ENCODE peak calls at places on chromosomes 3 and 15, in ten cellular contexts. A is neural crest cell; Q is NB4; V is GM12878; R is AG10803; F is HFFc6; U is stimulated activated CD8-positive, alpha-beta memory T cell treated with anti-CD3 and anti-CD28 coated beads, Interleukin-12 subunit alpha, Interleukin-12 subunit beta, amount 100 ng/mL, for 4 hours; B is activated effector memory CD4-positive, alpha-beta T cell treated with Interleukin-2 at 50 U/mL for 16 hours; D is substantia nigra; L is NCI-H2081. C is an unnamed sample.

GRCh38 chr3:125585595-125586223 is 9.6 kb downstream of the OSBPL11 start:
- DNase-seq in A (peak; percentile 63), Q (peak; percentile 56), V (no peak), R (peak; percentile 75), F (peak; percentile 65), U (no peak), B (no peak), D (peak; percentile 43), L (peak; percentile 77), C (peak; percentile 68)

GRCh38 chr3:10845839-10846656 is 30.0 kb downstream of the SLC6A11 start:
- DNase-seq in A (no peak), Q (peak; percentile 94), V (peak; percentile 45), R (no peak), F (no peak), U (no peak), B (no peak), D (no peak), L (no peak), C (no peak)

GRCh38 chr3:43770426-43771103 is 79.8 kb downstream of the ABHD5 start:
- DNase-seq in A (no peak), Q (peak; percentile 21), V (no peak), R (peak; percentile 32), F (peak; percentile 50), U (no peak), B (peak; percentile 25), D (no peak), L (no peak), C (peak; percentile 20)

GRCh38 chr15:73139416-73140082 is 87.3 kb downstream of the NEO1 start:
- DNase-seq in A (no peak), Q (no peak), V (no peak), R (peak; percentile 2), F (no peak), U (no peak), B (no peak), D (no peak), L (no peak), C (no peak)

GRCh38 chr3:158539414-158540014 is 31.5 kb upstream of the MLF1 start:
- DNase-seq in A (peak; percentile 43), Q (peak; percentile 61), V (no peak), R (peak; percentile 52), F (peak; percentile 52), U (no peak), B (no peak), D (no peak), L (peak; percentile 81), C (peak; percentile 63)

GRCh38 chr3:141257971-141258370 is 26.3 kb downstream of the PXYLP1 start:
- DNase-seq in A (no peak), Q (peak; percentile 62), V (no peak), R (no peak), F (no peak), U (no peak), B (no peak), D (no peak), L (no peak), C (no peak)

GRCh38 chr15:41558400-41559238 is at the start of gene TYRO3:
- DNase-seq in A (peak; percentile 48), Q (peak; percentile 68), V (no peak), R (peak; percentile 27), F (peak; percentile 32), U (peak; percentile 66), B (peak; percentile 62), D (peak; percentile 81), L (peak; percentile 33), C (peak; percentile 29)

GRCh38 chr15:73601449-73602425 is 31.5 kb downstream of the NPTN start:
- DNase-seq in A (no peak), Q (peak; percentile 8), V (no peak), R (peak; percentile 63), F (peak; percentile 48), U (no peak), B (no peak), D (no peak), L (no peak), C (peak; percentile 37)

GRCh38 chr3:179882322-179882721 is 154.4 kb downstream of the PEX5L start:
- DNase-seq in A (no peak), Q (no peak), V (peak; percentile 61), R (no peak), F (no peak), U (no peak), B (no peak), D (no peak), L (peak; percentile 76), C (no peak)

GRCh38 chr3:49357466-49358216 is 512 bp downstream of the GPX1 start:
- DNase-seq in A (no peak), Q (peak; percentile 63), V (no peak), R (peak; percentile 90), F (peak; percentile 86), U (peak; percentile 42), B (peak; percentile 30), D (no peak), L (no peak), C (peak; percentile 53)

GRCh38 chr15:61295239-61295638 is 66.1 kb upstream of the RORA start:
- DNase-seq in A (no peak), Q (no peak), V (no peak), R (no peak), F (no peak), U (no peak), B (no peak), D (no peak), L (no peak), C (no peak)

GRCh38 chr3:195905970-195906864 is 2.1 kb downstream of the TNK2 start:
- DNase-seq in A (no peak), Q (no peak), V (no peak), R (peak; percentile 48), F (peak; percentile 79), U (no peak), B (no peak), D (no peak), L (no peak), C (no peak)

GRCh38 chr3:44323341-44323955 is 15.1 kb upstream of the TCAIM start:
- DNase-seq in A (peak; percentile 68), Q (peak; percentile 78), V (no peak), R (peak; percentile 66), F (peak; percentile 58), U (no peak), B (peak; percentile 12), D (peak; percentile 43), L (peak; percentile 41), C (peak; percentile 80)

GRCh38 chr15:81291916-81292424 is 32.0 kb downstream of the STARD5 start:
- DNase-seq in A (no peak), Q (no peak), V (no peak), R (no peak), F (no peak), U (no peak), B (no peak), D (no peak), L (no peak), C (no peak)

GRCh38 chr15:78620839-78621421 is at the start of gene CHRNA3:
- DNase-seq in A (no peak), Q (no peak), V (no peak), R (no peak), F (no peak), U (no peak), B (no peak), D (no peak), L (no peak), C (no peak)

GRCh38 chr15:68635142-68635541 is 56.3 kb downstream of the CORO2B start:
- DNase-seq in A (no peak), Q (no peak), V (no peak), R (peak; percentile 63), F (no peak), U (no peak), B (no peak), D (peak; percentile 56), L (no peak), C (no peak)

GRCh38 chr3:72210248-72210647 is 425.3 kb upstream of the PROK2 start:
- DNase-seq in A (no peak), Q (no peak), V (no peak), R (no peak), F (no peak), U (no peak), B (no peak), D (no peak), L (no peak), C (no peak)

GRCh38 chr3:69962053-69962452 is 37.5 kb upstream of the SAMMSON start:
- DNase-seq in A (no peak), Q (no peak), V (no peak), R (no peak), F (no peak), U (no peak), B (no peak), D (no peak), L (no peak), C (no peak)

C was measured in KBM-7.